ENCODE peak calls at places on chromosomes 16 and 17, in eight cellular contexts. S is MM.1S; A is thoracic aorta; H is heart left ventricle; W is CD4-positive, alpha-beta memory T cell; Z is esophagus muscularis mucosa; P is SK-N-SH; G is neural progenitor cell. M is an unnamed sample.

GRCh38 chr16:165218-165538 is 600 bp upstream of the HBM start:
- DNase-seq in S (no peak), A (no peak), H (no peak), W (no peak), Z (no peak), P (no peak), G (peak; percentile 35), M (no peak)

GRCh38 chr16:1126044-1126443 is 26.9 kb upstream of the CACNA1H start:
- DNase-seq in S (no peak), A (no peak), H (no peak), W (no peak), Z (no peak), P (no peak), G (no peak), M (no peak)

GRCh38 chr16:77782694-77783093 is 5.7 kb upstream of the VAT1L start:
- DNase-seq in S (no peak), A (no peak), H (no peak), W (no peak), Z (no peak), P (peak; percentile 31), G (no peak), M (no peak)

GRCh38 chr17:47949951-47950350 is 7.7 kb downstream of the PRR15L start:
- DNase-seq in S (peak; percentile 69), A (no peak), H (no peak), W (peak; percentile 15), Z (no peak), P (no peak), G (no peak), M (no peak)

GRCh38 chr17:76643553-76644148 is at the start of gene ST6GALNAC1:
- DNase-seq in S (no peak), A (no peak), H (peak; percentile 40), W (peak; percentile 66), Z (no peak), P (no peak), G (no peak), M (no peak)

GRCh38 chr16:2280981-2281542 is 13.1 kb upstream of the RNPS1 start:
- DNase-seq in S (no peak), A (no peak), H (no peak), W (no peak), Z (no peak), P (no peak), G (no peak), M (no peak)

GRCh38 chr17:81022371-81022729 is 12.6 kb upstream of the BAIAP2 start:
- DNase-seq in S (no peak), A (no peak), H (no peak), W (no peak), Z (no peak), P (peak; percentile 47), G (no peak), M (no peak)

GRCh38 chr16:29940656-29941055 is 14.6 kb upstream of the KCTD13 start:
- DNase-seq in S (no peak), A (no peak), H (no peak), W (no peak), Z (no peak), P (no peak), G (no peak), M (no peak)

GRCh38 chr17:27315322-27315721 is 21.4 kb downstream of the WSB1 start:
- DNase-seq in S (no peak), A (peak; percentile 84), H (peak; percentile 84), W (no peak), Z (peak; percentile 94), P (no peak), G (no peak), M (peak; percentile 78)

GRCh38 chr16:89860747-89861304 is 12.6 kb upstream of the TCF25 start:
- DNase-seq in S (peak; percentile 37), A (no peak), H (peak; percentile 60), W (peak; percentile 71), Z (no peak), P (peak; percentile 95), G (peak; percentile 72), M (peak; percentile 80)

GRCh38 chr16:11736903-11737302 is 5.8 kb downstream of the TXNDC11 start:
- DNase-seq in S (peak; percentile 23), A (no peak), H (no peak), W (no peak), Z (no peak), P (no peak), G (no peak), M (no peak)
- H3K27ac ChIP-seq in S (peak overlapping the region; percentile 96), A (no peak overlapping the region), H (no peak overlapping the region), W (no peak overlapping the region), Z (no peak overlapping the region), P (no peak overlapping the region), G (no peak overlapping the region), M (no peak overlapping the region)

DNA sequence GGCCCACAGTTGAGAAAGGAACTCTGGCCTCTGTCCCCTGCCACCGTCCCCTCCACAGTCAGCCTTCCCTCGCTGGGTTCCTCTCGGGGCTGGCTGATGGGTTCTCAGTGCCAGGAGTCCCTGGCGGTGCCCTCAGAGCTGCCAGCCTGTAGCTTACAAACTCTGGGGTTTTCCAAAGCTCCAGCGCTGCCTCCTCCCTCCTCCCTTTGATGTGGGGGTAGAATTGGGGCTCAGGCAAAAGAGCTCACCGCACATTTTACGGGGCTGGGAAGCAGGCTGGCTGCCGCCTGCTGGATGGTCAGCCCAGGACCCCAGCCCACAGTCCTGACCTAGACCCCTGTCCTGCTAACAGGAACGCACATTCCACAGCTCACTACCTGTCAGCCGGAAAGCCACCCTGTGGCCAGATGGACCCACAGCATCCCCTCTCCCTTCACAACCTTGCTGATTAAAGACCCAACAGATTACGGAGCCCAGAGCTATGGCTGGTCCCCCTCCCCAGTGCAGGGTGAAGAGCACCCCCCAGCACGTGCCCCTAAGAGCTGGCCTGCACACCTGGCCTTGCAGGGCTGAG is 6.0 kb downstream of the VASN start:
- DNase-seq in S (no peak), A (no peak), H (no peak), W (no peak), Z (no peak), P (no peak), G (peak; percentile 40), M (no peak)
- H3K27ac ChIP-seq in S (no peak overlapping the region), A (peak overlapping the region; percentile 99), H (peak overlapping the region; percentile 80), W (no peak overlapping the region), Z (peak overlapping the region; percentile 82), P (no peak overlapping the region), G (no peak overlapping the region), M (peak overlapping the region; percentile 84)

DNA sequence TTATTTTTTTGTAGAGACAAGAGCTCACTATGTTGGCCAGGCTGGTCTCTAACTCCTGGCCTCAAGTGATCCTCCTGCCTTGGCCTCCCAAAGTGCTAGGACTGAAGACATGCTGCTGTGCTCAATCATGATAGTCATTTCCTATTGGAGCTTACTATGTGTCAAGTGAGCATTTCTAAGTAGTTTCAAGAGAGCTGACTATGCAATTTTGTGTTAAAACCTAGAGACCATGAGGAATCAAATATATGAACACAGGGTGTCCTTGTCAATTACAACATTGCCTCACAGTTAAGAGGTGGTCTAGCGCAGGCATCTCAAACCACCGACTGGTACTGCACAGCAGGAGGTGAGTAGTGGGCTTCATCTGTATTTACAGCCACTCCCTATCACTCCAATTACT is 37.8 kb downstream of the MYH11 start:
- DNase-seq in S (no peak), A (no peak), H (no peak), W (no peak), Z (no peak), P (no peak), G (no peak), M (no peak)
- H3K27ac ChIP-seq in S (no peak overlapping the region), A (peak overlapping the region; percentile 77), H (no peak overlapping the region), W (no peak overlapping the region), Z (peak overlapping the region; percentile 69), P (no peak overlapping the region), G (no peak overlapping the region), M (no peak overlapping the region)

GRCh38 chr17:78532311-78532710 is 44.9 kb downstream of the DNAH17 start:
- DNase-seq in S (no peak), A (no peak), H (no peak), W (no peak), Z (no peak), P (no peak), G (no peak), M (no peak)
- H3K27ac ChIP-seq in S (no peak overlapping the region), A (no peak overlapping the region), H (no peak overlapping the region), W (no peak overlapping the region), Z (no peak overlapping the region), P (no peak overlapping the region), G (no peak overlapping the region), M (no peak overlapping the region)